ENCODE peak calls at places on chromosomes 11 and 22, in seven cellular contexts. A, B, K, N, D, O and H are unnamed samples.

GRCh38 chr11:17633987-17634775 is 85.2 kb upstream of the MYOD1 start:
- DNase-seq in A (no peak), B (no peak), K (no peak), N (no peak), D (no peak), O (no peak), H (no peak)

GRCh38 chr11:1669546-1670218 is 27.3 kb upstream of the KRTAP5-6 start:
- DNase-seq in A (no peak), B (peak; percentile 39), K (no peak), N (peak; percentile 79), D (no peak), O (peak; percentile 58), H (no peak)

GRCh38 chr11:12248330-12248729 is 129.0 kb upstream of the PARVA start:
- DNase-seq in A (peak; percentile 92), B (peak; percentile 76), K (peak; percentile 88), N (peak; percentile 92), D (peak; percentile 74), O (peak; percentile 52), H (peak; percentile 95)

GRCh38 chr11:32511926-32512325 is 71.7 kb upstream of the EIF3M start:
- DNase-seq in A (no peak), B (no peak), K (no peak), N (no peak), D (no peak), O (no peak), H (no peak)

GRCh38 chr22:31583861-31584485 is 78.0 kb downstream of the PISD start:
- DNase-seq in A (no peak), B (no peak), K (no peak), N (no peak), D (no peak), O (no peak), H (no peak)

GRCh38 chr11:44994753-44995152 is 44.1 kb upstream of the TP53I11 start:
- DNase-seq in A (no peak), B (no peak), K (no peak), N (peak; percentile 29), D (no peak), O (no peak), H (no peak)

GRCh38 chr11:27861706-27862430 is 161.6 kb upstream of the BDNF start:
- DNase-seq in A (no peak), B (no peak), K (no peak), N (no peak), D (no peak), O (no peak), H (no peak)

GRCh38 chr22:45677060-45677459 is 5.4 kb downstream of the ATXN10 start:
- DNase-seq in A (no peak), B (no peak), K (no peak), N (no peak), D (no peak), O (no peak), H (no peak)

GRCh38 chr22:29306830-29307657 is 594 bp downstream of the GAS2L1 start:
- DNase-seq in A (peak; percentile 85), B (peak; percentile 67), K (peak; percentile 77), N (peak; percentile 91), D (peak; percentile 88), O (peak; percentile 80), H (peak; percentile 85)

GRCh38 chr11:43582837-43583462 is 97.6 kb upstream of the HSD17B12 start:
- DNase-seq in A (no peak), B (no peak), K (no peak), N (no peak), D (no peak), O (no peak), H (no peak)

GRCh38 chr11:12457030-12457600 is 79.7 kb downstream of the PARVA start:
- DNase-seq in A (no peak), B (no peak), K (no peak), N (no peak), D (no peak), O (no peak), H (no peak)

GRCh38 chr11:45383229-45383628 is 97.1 kb upstream of the SYT13 start:
- DNase-seq in A (no peak), B (no peak), K (no peak), N (no peak), D (no peak), O (no peak), H (no peak)

GRCh38 chr22:19905619-19906276 is 35.8 kb upstream of the COMT start:
- DNase-seq in A (no peak), B (no peak), K (no peak), N (no peak), D (no peak), O (no peak), H (no peak)

GRCh38 chr22:24094966-24095365 is 83.9 kb downstream of the CABIN1 start:
- DNase-seq in A (no peak), B (no peak), K (no peak), N (peak; percentile 54), D (no peak), O (no peak), H (no peak)

DNA sequence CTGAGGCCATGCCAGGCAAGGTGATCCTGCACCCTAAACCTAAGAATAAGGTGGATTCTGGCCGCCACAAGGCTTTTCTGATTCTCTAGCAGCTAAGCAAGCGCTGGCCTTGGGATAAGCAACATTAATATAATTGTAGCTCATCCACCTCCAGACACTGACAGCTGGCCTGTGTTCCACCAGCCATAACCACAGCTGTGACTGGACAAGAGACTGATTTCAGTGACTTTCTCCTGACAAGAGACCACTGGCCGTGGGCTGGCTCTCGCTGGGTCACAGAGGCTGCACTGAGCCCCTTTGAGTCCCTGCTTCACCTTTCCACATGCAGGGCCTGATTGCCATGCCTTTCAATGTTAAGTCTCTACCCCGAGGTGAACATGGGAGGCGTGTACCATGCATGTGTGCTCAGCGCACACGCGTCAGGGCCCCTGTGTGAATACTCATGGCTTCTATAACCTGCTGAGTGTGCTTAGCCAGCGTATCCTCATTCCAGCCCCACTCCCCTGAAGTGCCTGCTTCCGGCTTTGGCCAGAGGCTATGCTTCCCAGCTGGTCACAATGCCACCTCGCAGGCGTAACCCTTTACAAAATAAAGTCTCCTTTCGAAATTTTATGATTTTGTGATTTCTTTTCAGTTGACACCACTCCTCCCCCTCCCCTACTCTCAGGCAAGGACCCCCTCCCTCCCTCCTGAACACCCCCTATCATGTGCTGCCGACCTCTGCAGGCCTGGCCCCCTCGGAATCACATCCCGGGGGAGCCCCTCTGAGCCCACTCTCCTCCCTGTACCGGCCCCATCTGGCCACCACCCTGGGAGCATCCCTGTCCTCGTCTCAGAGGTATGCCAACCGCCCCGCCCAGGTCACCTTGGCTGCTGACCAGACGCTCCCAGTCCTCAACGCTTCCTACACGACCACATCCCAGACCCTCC is 128.1 kb downstream of the CTTN start:
- DNase-seq in A (no peak), B (no peak), K (no peak), N (no peak), D (no peak), O (no peak), H (no peak)
- H3K9me3 ChIP-seq in A (no peaks in the 10 kb centered on the region), B (no peaks in the 10 kb centered on the region), K (no peaks in the 10 kb centered on the region), N (no peaks in the 10 kb centered on the region), D (no peaks in the 10 kb centered on the region), O (no peaks in the 10 kb centered on the region), H (no peaks in the 10 kb centered on the region)

GRCh38 chr11:65506770-65507485 is 8.1 kb downstream of the MALAT1 start:
- DNase-seq in A (peak; percentile 74), B (peak; percentile 62), K (peak; percentile 75), N (peak; percentile 85), D (peak; percentile 39), O (no peak), H (peak; percentile 75)
- TF ChIP-seq POLR2A in A (peak; percentile 80), B (peak; percentile 8), K (peak; percentile 6), N (no peak), D (no peak), O (no peak), H (no peak)

GRCh38 chr22:47402876-47403525 is 640.6 kb downstream of the TBC1D22A start:
- DNase-seq in A (no peak), B (no peak), K (no peak), N (no peak), D (no peak), O (no peak), H (no peak)

GRCh38 chr22:47398921-47399790 is 636.7 kb downstream of the TBC1D22A start:
- DNase-seq in A (no peak), B (no peak), K (no peak), N (no peak), D (no peak), O (no peak), H (no peak)

GRCh38 chr22:47401592-47401898 is 639.1 kb downstream of the TBC1D22A start:
- DNase-seq in A (no peak), B (no peak), K (no peak), N (no peak), D (no peak), O (no peak), H (no peak)

GRCh38 chr22:47400701-47401591 is 638.5 kb downstream of the TBC1D22A start:
- DNase-seq in A (no peak), B (no peak), K (no peak), N (no peak), D (no peak), O (no peak), H (no peak)

GRCh38 chr22:47401976-47402770 is 639.7 kb downstream of the TBC1D22A start:
- DNase-seq in A (no peak), B (no peak), K (no peak), N (no peak), D (no peak), O (no peak), H (no peak)
- H3K9me3 ChIP-seq in A (no peaks in the 10 kb centered on the region), B (no peaks in the 10 kb centered on the region), K (no peaks in the 10 kb centered on the region), N (no peaks in the 10 kb centered on the region), D (no peaks in the 10 kb centered on the region), O (no peaks in the 10 kb centered on the region), H (no peaks in the 10 kb centered on the region)

DNA sequence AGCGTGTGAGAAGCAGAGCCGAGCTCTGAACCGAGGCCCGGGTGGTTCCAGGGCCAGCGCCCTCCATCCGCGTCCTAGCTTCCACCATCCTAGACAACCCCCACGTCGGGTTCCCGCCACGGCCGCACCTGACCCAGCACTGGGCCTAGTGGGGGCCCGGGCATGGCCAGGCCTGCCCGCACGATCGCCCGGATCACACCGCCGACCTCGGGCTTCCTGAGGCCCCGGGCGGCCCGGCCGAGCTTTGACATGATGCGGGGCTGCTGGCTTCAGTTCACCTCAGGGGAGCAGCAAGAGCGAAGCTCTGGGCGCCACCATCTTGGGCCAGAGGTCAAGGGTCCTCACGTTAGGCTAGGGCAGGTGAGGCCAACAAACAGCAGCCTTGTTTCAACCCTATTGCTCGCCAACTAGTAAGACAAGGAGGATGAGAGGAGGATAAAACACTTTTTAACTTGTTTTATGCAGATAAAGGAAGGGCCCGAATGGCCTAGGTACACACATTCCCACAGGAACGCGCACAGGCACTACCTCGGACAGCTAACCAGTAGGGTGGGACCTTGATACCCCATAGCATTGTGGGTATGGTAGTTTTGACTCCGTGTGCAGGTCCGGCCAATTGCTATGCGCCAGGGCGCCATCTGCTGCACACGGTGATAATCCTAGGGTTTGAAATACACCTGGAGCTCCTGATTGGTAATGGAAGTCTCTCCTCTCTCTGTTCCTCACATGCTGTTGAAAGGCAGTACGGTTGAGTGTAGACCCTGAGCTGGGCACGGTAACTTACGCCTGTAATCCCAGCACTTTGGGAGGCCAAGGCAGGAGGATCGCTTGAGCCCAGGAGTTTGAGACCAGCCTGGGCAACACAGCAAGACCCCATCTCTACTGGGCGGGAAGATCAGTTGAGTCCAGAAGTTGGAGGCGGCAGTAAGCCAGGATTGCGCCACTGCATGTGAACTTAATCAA is at the start of gene MRPL11:
- DNase-seq in A (peak; percentile 93), B (peak; percentile 84), K (peak; percentile 91), N (peak; percentile 91), D (peak; percentile 86), O (peak; percentile 89), H (peak; percentile 91)
- TF ChIP-seq POLR2A in A (no peak), B (no peak), K (no peak), N (no peak), D (no peak), O (peak; percentile 32), H (no peak)

GRCh38 chr22:49345896-49346295 is 481.8 kb downstream of the BRD1 start:
- DNase-seq in A (no peak), B (no peak), K (no peak), N (no peak), D (no peak), O (no peak), H (no peak)
- H3K9me3 ChIP-seq in A (no peaks in the 10 kb centered on the region), B (no peaks in the 10 kb centered on the region), K (no peaks in the 10 kb centered on the region), N (no peaks in the 10 kb centered on the region), D (no peaks in the 10 kb centered on the region), O (no peaks in the 10 kb centered on the region), H (no peaks in the 10 kb centered on the region)